ENCODE peak calls at places on chromosomes 12 and 14, in seven cellular contexts. O is mesendoderm, C is neuronal stem cell, M is IMR-90, Y is trophoblast cell, U is mesenchymal stem cell, E is H1. L is an unnamed sample.

GRCh38 chr14:103675957-103676356 is 39.3 kb downstream of the XRCC3 start:
- DNase-seq in O (no peak), C (no peak), M (no peak), Y (no peak), U (no peak), E (no peak), L (no peak)

GRCh38 chr12:60148831-60149230 is 553.0 kb downstream of the SLC16A7 start:
- DNase-seq in O (no peak), C (no peak), M (peak), Y (peak), U (peak), E (no peak), L (no peak)

GRCh38 chr12:97512696-97513095 is 50.1 kb downstream of the RMST start:
- DNase-seq in O (no peak), C (no peak), M (no peak), Y (no peak), U (no peak), E (no peak), L (no peak)

GRCh38 chr12:60849723-60850122 is 1253.9 kb downstream of the SLC16A7 start:
- DNase-seq in O (no peak), C (no peak), M (no peak), Y (no peak), U (no peak), E (no peak), L (no peak)

GRCh38 chr12:93573552-93574223 is 1.2 kb downstream of the SOCS2 start:
- DNase-seq in O (peak), C (peak), M (peak), Y (peak), U (peak), E (no peak), L (no peak)

GRCh38 chr12:122306407-122306806 is 40.1 kb upstream of the VPS33A start:
- DNase-seq in O (peak), C (no peak), M (no peak), Y (peak), U (no peak), E (peak), L (peak)

GRCh38 chr12:52818376-52818775 is 4.5 kb upstream of the KRT4 start:
- DNase-seq in O (no peak), C (peak), M (no peak), Y (no peak), U (no peak), E (no peak), L (no peak)

GRCh38 chr14:103551338-103551762 is 11.1 kb downstream of the BAG5 start:
- DNase-seq in O (no peak), C (no peak), M (no peak), Y (no peak), U (no peak), E (no peak), L (no peak)

GRCh38 chr12:70824511-70824910 is 96.0 kb downstream of the PTPRR start:
- DNase-seq in O (no peak), C (no peak), M (no peak), Y (no peak), U (no peak), E (no peak), L (no peak)

GRCh38 chr14:26332966-26333365 is 264.9 kb downstream of the NOVA1 start:
- DNase-seq in O (no peak), C (no peak), M (no peak), Y (no peak), U (no peak), E (no peak), L (no peak)

GRCh38 chr12:70823182-70823976 is 97.2 kb downstream of the PTPRR start:
- DNase-seq in O (peak), C (no peak), M (no peak), Y (no peak), U (no peak), E (no peak), L (peak)

GRCh38 chr12:123916729-123917128 is 55.9 kb downstream of the CCDC92 start:
- DNase-seq in O (peak), C (no peak), M (peak), Y (no peak), U (no peak), E (no peak), L (no peak)

GRCh38 chr14:53055003-53055402 is 98.1 kb downstream of the DDHD1 start:
- DNase-seq in O (peak), C (peak), M (peak), Y (peak), U (peak), E (no peak), L (no peak)

GRCh38 chr12:58443273-58443980 is 476.9 kb downstream of the LRIG3 start:
- DNase-seq in O (peak), C (no peak), M (peak), Y (peak), U (peak), E (no peak), L (peak)

GRCh38 chr14:53784688-53785087 is 171.9 kb downstream of the BMP4 start:
- DNase-seq in O (no peak), C (no peak), M (no peak), Y (no peak), U (no peak), E (no peak), L (no peak)

GRCh38 chr14:88613552-88614010 is 50.7 kb downstream of the ZC3H14 start:
- DNase-seq in O (no peak), C (no peak), M (peak), Y (no peak), U (peak), E (no peak), L (no peak)

GRCh38 chr14:101789222-101789621 is 27.7 kb downstream of the PPP2R5C start:
- DNase-seq in O (no peak), C (no peak), M (no peak), Y (no peak), U (no peak), E (no peak), L (no peak)

GRCh38 chr12:111578276-111578970 is 20.7 kb downstream of the ATXN2 start:
- DNase-seq in O (no peak), C (no peak), M (peak), Y (peak), U (peak), E (no peak), L (peak)

GRCh38 chr12:2775431-2775830 is 19.3 kb upstream of the FKBP4 start:
- DNase-seq in O (no peak), C (no peak), M (no peak), Y (no peak), U (no peak), E (no peak), L (peak)

GRCh38 chr14:78978896-78979295 is 808.7 kb downstream of the NRXN3 start:
- DNase-seq in O (no peak), C (no peak), M (no peak), Y (no peak), U (no peak), E (no peak), L (no peak)

GRCh38 chr12:2608608-2608945 is 186.2 kb upstream of the FKBP4 start:
- DNase-seq in O (no peak), C (no peak), M (no peak), Y (no peak), U (no peak), E (no peak), L (no peak)

GRCh38 chr14:75044322-75044721 is 6.9 kb downstream of the MLH3 start:
- DNase-seq in O (no peak), C (no peak), M (peak), Y (no peak), U (no peak), E (no peak), L (no peak)

GRCh38 chr12:21558100-21558679 is 32.1 kb downstream of the SPX start:
- DNase-seq in O (no peak), C (no peak), M (no peak), Y (peak), U (no peak), E (no peak), L (no peak)

GRCh38 chr12:93518725-93519124 is 51.4 kb downstream of the MRPL42 start:
- DNase-seq in O (no peak), C (no peak), M (peak), Y (no peak), U (peak), E (no peak), L (no peak)

GRCh38 chr12:85979641-85980040 is 105.5 kb downstream of the NTS start:
- DNase-seq in O (no peak), C (no peak), M (no peak), Y (no peak), U (no peak), E (no peak), L (no peak)

GRCh38 chr14:58912799-58913432 is 275.2 kb downstream of the DACT1 start:
- DNase-seq in O (no peak), C (no peak), M (peak), Y (no peak), U (no peak), E (no peak), L (no peak)

GRCh38 chr14:75519826-75520692 is 2.2 kb upstream of the BATF start:
- DNase-seq in O (peak), C (no peak), M (peak), Y (peak), U (peak), E (no peak), L (no peak)

GRCh38 chr12:56724660-56724988 is 475 bp downstream of the NACA start:
- DNase-seq in O (no peak), C (peak), M (no peak), Y (no peak), U (peak), E (no peak), L (no peak)

GRCh38 chr14:104706733-104707628 is 17.0 kb upstream of the ADSS1 start:
- DNase-seq in O (no peak), C (no peak), M (no peak), Y (no peak), U (no peak), E (no peak), L (no peak)

GRCh38 chr14:34423445-34423844 is 38.6 kb downstream of the SPTSSA start:
- DNase-seq in O (no peak), C (no peak), M (no peak), Y (no peak), U (no peak), E (no peak), L (no peak)
- H2BK5ac ChIP-seq in O (no peak), C (no peak), M (no peak), Y (no peak), U (no peak), E (no peak), L (no peak)

GRCh38 chr14:91307652-91308051 is 63.1 kb upstream of the GPR68 start:
- DNase-seq in O (no peak), C (no peak), M (no peak), Y (no peak), U (no peak), E (no peak), L (no peak)
- H2BK5ac ChIP-seq in O (no peak), C (no peak), M (no peak), Y (no peak), U (no peak), E (peak), L (no peak)

DNA sequence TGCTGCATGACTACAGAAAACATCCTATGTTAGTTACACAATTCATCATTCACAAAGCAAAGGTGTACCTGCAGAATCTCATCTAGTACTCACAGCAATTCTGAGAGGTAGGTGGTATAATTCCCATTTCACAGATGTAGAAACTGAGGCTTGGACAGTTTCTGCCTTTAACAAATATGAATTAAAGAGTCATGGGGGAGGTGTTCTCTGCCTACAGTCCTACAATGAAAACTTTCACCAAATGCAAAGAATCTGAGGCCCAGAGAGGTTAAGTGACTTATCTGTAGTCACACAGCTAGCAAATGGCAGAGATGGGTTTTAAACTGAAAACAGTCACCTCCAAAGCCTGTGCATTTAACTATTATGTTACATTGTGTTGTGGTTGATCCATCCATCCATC is 171.6 kb upstream of the WSCD2 start:
- DNase-seq in O (no peak), C (no peak), M (no peak), Y (no peak), U (no peak), E (no peak), L (no peak)
- H2BK5ac ChIP-seq in O (no peak), C (no peak), M (no peak), Y (no peak), U (no peak), E (no peak), L (no peak)

GRCh38 chr14:99667045-99667444 is 17.1 kb upstream of the CYP46A1 start:
- DNase-seq in O (no peak), C (no peak), M (no peak), Y (no peak), U (no peak), E (no peak), L (no peak)

GRCh38 chr14:99664636-99665273 is 19.3 kb upstream of the CYP46A1 start:
- DNase-seq in O (no peak), C (no peak), M (no peak), Y (no peak), U (peak), E (no peak), L (no peak)

GRCh38 chr14:99668307-99668997 is 15.6 kb upstream of the CYP46A1 start:
- DNase-seq in O (no peak), C (no peak), M (no peak), Y (no peak), U (no peak), E (no peak), L (no peak)

GRCh38 chr14:99667821-99668220 is 16.3 kb upstream of the CYP46A1 start:
- DNase-seq in O (no peak), C (no peak), M (no peak), Y (no peak), U (no peak), E (no peak), L (no peak)

GRCh38 chr14:99666533-99666932 is 17.6 kb upstream of the CYP46A1 start:
- DNase-seq in O (no peak), C (no peak), M (no peak), Y (no peak), U (no peak), E (no peak), L (no peak)
- H2BK5ac ChIP-seq in O (no peak), C (peak), M (no peak), Y (peak), U (no peak), E (peak), L (no peak)

GRCh38 chr12:51118706-51119105 is 35.3 kb upstream of the CSRNP2 start:
- DNase-seq in O (peak), C (no peak), M (peak), Y (peak), U (no peak), E (no peak), L (no peak)

GRCh38 chr12:51115516-51115915 is 32.1 kb upstream of the CSRNP2 start:
- DNase-seq in O (no peak), C (no peak), M (no peak), Y (no peak), U (no peak), E (no peak), L (no peak)
- H2BK5ac ChIP-seq in O (no peak), C (no peak), M (no peak), Y (no peak), U (no peak), E (no peak), L (no peak)

GRCh38 chr14:95858893-95859292 is 17.7 kb upstream of the TUNAR start:
- DNase-seq in O (no peak), C (no peak), M (no peak), Y (no peak), U (no peak), E (no peak), L (no peak)
- H2BK5ac ChIP-seq in O (no peak), C (no peak), M (no peak), Y (no peak), U (no peak), E (no peak), L (no peak)

DNA sequence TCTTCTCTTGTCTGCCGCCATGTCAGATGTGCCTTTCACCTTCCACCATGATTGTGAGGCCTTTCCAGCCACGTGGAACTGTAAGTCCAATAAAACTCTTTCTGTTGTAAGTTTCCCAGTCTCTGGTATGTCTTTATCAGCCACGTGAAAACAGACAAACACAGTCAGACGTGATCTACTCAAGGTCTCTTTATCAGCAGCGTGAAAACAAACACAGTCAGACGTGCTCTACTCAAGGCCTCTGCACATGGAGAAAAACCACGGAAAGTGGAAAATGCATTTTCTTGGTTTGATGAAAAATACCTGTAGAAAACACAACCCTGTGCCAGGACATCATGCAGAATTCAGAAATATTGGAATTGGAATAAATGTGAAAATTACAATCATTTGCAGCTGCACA is 1115.7 kb downstream of the TMEM121 start:
- DNase-seq in O (no peak), C (no peak), M (no peak), Y (no peak), U (no peak), E (no peak), L (no peak)
- H2BK5ac ChIP-seq in O (no peak), C (no peak), M (no peak), Y (no peak), U (no peak), E (no peak), L (no peak)

GRCh38 chr12:103172447-103173112 is 215.1 kb downstream of the ASCL1 start:
- DNase-seq in O (no peak), C (no peak), M (no peak), Y (no peak), U (no peak), E (no peak), L (no peak)
- H2BK5ac ChIP-seq in O (no peak), C (no peak), M (no peak), Y (no peak), U (no peak), E (no peak), L (no peak)

GRCh38 chr12:10623131-10623530 is 9.7 kb upstream of the MAGOHB start:
- DNase-seq in O (no peak), C (no peak), M (peak), Y (no peak), U (no peak), E (no peak), L (no peak)
- H2BK5ac ChIP-seq in O (no peak), C (no peak), M (no peak), Y (no peak), U (no peak), E (no peak), L (no peak)

L was measured in H9.